ENCODE peak calls at places on chromosomes 12 and 14, in nine cellular contexts. J is HCT116, P is fibroblast of villous mesenchyme, K is A549, M is GM03348, A is dorsolateral prefrontal cortex, L is amniotic stem cell, F is fibroblast of pulmonary artery, Q is NCI-H510A treated with DMSO at 0.1 percent for 48 hours. U is an unnamed sample.

GRCh38 chr12:108670066-108670631 is 36.5 kb upstream of the SELPLG start:
- DNase-seq in F (no peak), Q (no peak), M (no peak), P (no peak), J (no peak), L (no peak), K (no peak), A (no peak), U (no peak)

GRCh38 chr12:53791735-53792326 is 40.1 kb upstream of the CISTR start:
- DNase-seq in P (peak), A (no peak), L (no peak), M (peak), Q (no peak), J (peak), K (peak), F (no peak), U (no peak)

GRCh38 chr14:88682495-88683114 is 110.1 kb downstream of the EML5 start:
- DNase-seq in A (no peak), F (no peak), P (no peak), L (no peak), M (no peak), K (no peak), J (no peak), Q (no peak), U (no peak)

GRCh38 chr12:13175499-13175898 is 21.0 kb upstream of the EMP1 start:
- DNase-seq in M (peak), K (no peak), A (no peak), L (no peak), J (no peak), Q (no peak), P (peak), F (no peak), U (peak)

GRCh38 chr14:69363964-69364363 is 34.1 kb downstream of the ERH start:
- DNase-seq in M (no peak), Q (no peak), K (no peak), F (no peak), J (no peak), A (no peak), P (no peak), L (no peak), U (no peak)

GRCh38 chr12:30595742-30596141 is 99.9 kb downstream of the IPO8 start:
- DNase-seq in A (no peak), Q (no peak), P (no peak), K (no peak), J (no peak), L (no peak), M (no peak), F (no peak), U (no peak)

GRCh38 chr14:56659964-56660551 is 80.5 kb downstream of the TMEM260 start:
- DNase-seq in J (peak), A (no peak), M (peak), L (peak), Q (peak), K (peak), F (peak), P (peak), U (peak)

GRCh38 chr14:20564501-20564997 is 3.7 kb upstream of the RNASE9 start:
- DNase-seq in M (no peak), L (no peak), Q (no peak), P (no peak), J (no peak), K (no peak), F (no peak), A (no peak), U (no peak)

GRCh38 chr12:30989754-30990153 is 63.2 kb downstream of the TSPAN11 start:
- DNase-seq in F (peak), A (peak), J (no peak), P (peak), L (no peak), Q (peak), M (no peak), K (peak), U (peak)

GRCh38 chr12:25052191-25053020 is 103.5 kb upstream of the BCAT1 start:
- DNase-seq in Q (no peak), A (no peak), M (no peak), K (no peak), L (no peak), J (no peak), P (no peak), F (peak), U (no peak)

GRCh38 chr12:45912774-45913173 is 77.6 kb downstream of the SCAF11 start:
- DNase-seq in P (no peak), F (no peak), L (no peak), Q (peak), K (no peak), J (no peak), M (no peak), A (no peak), U (no peak)

GRCh38 chr12:131494141-131494733 is 216.7 kb upstream of the SFSWAP start:
- DNase-seq in Q (no peak), A (no peak), J (no peak), P (no peak), K (no peak), L (no peak), F (no peak), M (no peak), U (no peak)

GRCh38 chr12:121799175-121799841 is 4.5 kb upstream of the SETD1B start:
- DNase-seq in A (no peak), K (peak), F (peak), L (no peak), M (peak), Q (peak), P (peak), J (peak), U (peak)

GRCh38 chr14:105313381-105314286 is 914 bp upstream of the PACS2 start:
- DNase-seq in L (no peak), F (no peak), A (no peak), M (peak), P (no peak), Q (no peak), J (no peak), K (no peak), U (no peak)

GRCh38 chr14:79596531-79596930 is 614.8 kb downstream of the DIO2 start:
- DNase-seq in K (peak), L (no peak), Q (no peak), F (peak), M (peak), A (no peak), J (no peak), P (peak), U (peak)

GRCh38 chr12:50718760-50719159 is 45.1 kb upstream of the ATF1 start:
- DNase-seq in P (no peak), L (no peak), A (no peak), M (no peak), J (no peak), K (no peak), Q (no peak), F (no peak), U (no peak)

U was measured in fibroblast of lung.